ENCODE peak calls at places on chromosomes 13 and 19, in four cellular contexts. G is HCT116, Z is HepG2, O is K562. H is an unnamed sample.

GRCh38 chr13:95002968-95003813 is 290.8 kb upstream of the SOX21 start:
- DNase-seq in O (no peak), Z (no peak), G (no peak), H (no peak)

GRCh38 chr19:506404-507285 is 652 bp upstream of the TPGS1 start:
- DNase-seq in O (peak), G (peak), Z (peak), H (peak)

GRCh38 chr19:1259206-1259872 is 9.8 kb upstream of the CIRBP start:
- DNase-seq in O (no peak), G (no peak), Z (peak), H (no peak)

GRCh38 chr13:25848822-25849740 is 202.7 kb downstream of the SHISA2 start:
- DNase-seq in Z (no peak), O (no peak), G (no peak), H (no peak)

GRCh38 chr19:1151037-1151716 is 22.9 kb downstream of the SBNO2 start:
- DNase-seq in G (no peak), Z (no peak), O (no peak), H (no peak)

GRCh38 chr13:53507741-53508140 is 479.1 kb downstream of the OLFM4 start:
- DNase-seq in G (no peak), O (no peak), Z (no peak), H (no peak)

GRCh38 chr19:2339644-2340310 is 11.3 kb downstream of the SPPL2B start:
- DNase-seq in O (no peak), Z (no peak), G (no peak), H (no peak)

GRCh38 chr13:52868190-52868589 is 19.8 kb upstream of the PCDH8 start:
- DNase-seq in Z (no peak), O (no peak), G (no peak), H (no peak)

GRCh38 chr13:43303040-43303729 is 279.8 kb downstream of the DNAJC15 start:
- DNase-seq in Z (peak), G (no peak), O (no peak), H (no peak)

GRCh38 chr19:29623726-29624488 is 17.8 kb downstream of the POP4 start:
- DNase-seq in Z (no peak), G (no peak), O (peak), H (no peak)

GRCh38 chr19:42254083-42254849 is 662 bp downstream of the ERF start:
- DNase-seq in G (no peak), O (peak), Z (peak), H (no peak)

GRCh38 chr13:26011996-26012688 is 39.7 kb downstream of the SHISA2 start:
- DNase-seq in O (no peak), Z (no peak), G (no peak), H (no peak)

GRCh38 chr19:1429750-1430149 is 8.4 kb upstream of the RPS15 start:
- DNase-seq in Z (no peak), O (no peak), G (no peak), H (no peak)

GRCh38 chr13:72253754-72254153 is 386.8 kb upstream of the DACH1 start:
- DNase-seq in Z (no peak), O (no peak), G (no peak), H (no peak)

GRCh38 chr13:112244495-112245177 is 131.5 kb upstream of the SPACA7 start:
- DNase-seq in Z (no peak), G (no peak), O (no peak), H (no peak)

GRCh38 chr13:44040070-44040753 is 160.5 kb downstream of the LACC1 start:
- DNase-seq in O (no peak), G (no peak), Z (no peak), H (no peak)

GRCh38 chr13:51730927-51731326 is 73.0 kb downstream of the DHRS12 start:
- DNase-seq in G (no peak), Z (no peak), O (no peak), H (no peak)

GRCh38 chr13:50419466-50419865 is 404.2 kb downstream of the KCNRG start:
- DNase-seq in G (no peak), Z (no peak), O (no peak), H (no peak)

GRCh38 chr19:38264486-38265212 is at the start of gene SPINT2:
- DNase-seq in Z (no peak), O (no peak), G (peak), H (no peak)

GRCh38 chr13:69556540-69557196 is 551.0 kb upstream of the ATXN8OS start:
- DNase-seq in Z (no peak), G (no peak), O (no peak), H (no peak)

DNA sequence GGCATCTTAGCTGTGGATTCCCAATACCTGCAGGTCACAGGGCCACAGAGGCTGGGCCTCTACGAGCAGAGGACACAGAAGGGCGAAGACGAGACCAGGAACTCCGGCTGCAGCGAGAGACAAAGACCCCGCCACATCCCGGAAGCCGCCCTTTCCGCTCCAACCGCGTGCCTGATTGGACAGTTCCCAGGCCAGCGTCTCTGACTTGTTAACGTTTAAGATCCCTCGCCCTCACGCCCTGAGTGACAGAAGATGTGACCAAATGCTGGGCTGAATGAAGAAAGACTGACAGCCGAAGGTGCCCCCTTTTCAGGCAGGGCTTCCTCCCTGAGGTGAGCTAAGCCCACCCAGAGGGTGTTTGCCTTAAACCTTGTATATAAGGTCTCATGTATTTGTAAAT is at the start of gene ZNF98:
- DNase-seq in O (no peak), G (no peak), Z (no peak), H (no peak)
- TF ChIP-seq TCF7L2 in O (no peak), G (no peak), Z (no peak), H (no peak)

GRCh38 chr19:34969721-34970120 is 5.7 kb upstream of the ZNF792 start:
- DNase-seq in G (no peak), Z (no peak), O (no peak), H (no peak)
- TF ChIP-seq TCF7L2 in G (no peak), Z (no peak), O (no peak), H (no peak)

DNA sequence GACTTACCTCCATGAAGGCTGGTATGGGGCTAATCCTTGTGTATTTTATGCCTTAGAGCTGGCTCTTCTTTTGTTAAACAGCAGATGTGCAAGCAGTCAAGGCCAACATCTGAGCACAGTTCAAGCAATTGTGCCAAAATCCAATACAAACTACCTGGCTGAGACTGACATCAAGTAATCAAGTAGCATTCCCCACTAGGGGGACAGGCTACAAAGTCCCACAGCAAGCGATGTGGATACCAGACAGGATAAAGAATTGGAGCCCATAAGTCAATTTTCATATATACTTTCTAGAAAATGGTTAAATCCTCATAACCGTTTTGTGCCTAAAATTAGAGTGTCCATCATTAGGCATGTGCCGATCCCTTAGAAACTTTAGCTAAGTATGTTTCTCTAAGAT is 675.8 kb downstream of the DIAPH3 start:
- DNase-seq in Z (no peak), O (no peak), G (no peak), H (no peak)
- TF ChIP-seq TCF7L2 in Z (no peak), O (no peak), G (no peak), H (no peak)

DNA sequence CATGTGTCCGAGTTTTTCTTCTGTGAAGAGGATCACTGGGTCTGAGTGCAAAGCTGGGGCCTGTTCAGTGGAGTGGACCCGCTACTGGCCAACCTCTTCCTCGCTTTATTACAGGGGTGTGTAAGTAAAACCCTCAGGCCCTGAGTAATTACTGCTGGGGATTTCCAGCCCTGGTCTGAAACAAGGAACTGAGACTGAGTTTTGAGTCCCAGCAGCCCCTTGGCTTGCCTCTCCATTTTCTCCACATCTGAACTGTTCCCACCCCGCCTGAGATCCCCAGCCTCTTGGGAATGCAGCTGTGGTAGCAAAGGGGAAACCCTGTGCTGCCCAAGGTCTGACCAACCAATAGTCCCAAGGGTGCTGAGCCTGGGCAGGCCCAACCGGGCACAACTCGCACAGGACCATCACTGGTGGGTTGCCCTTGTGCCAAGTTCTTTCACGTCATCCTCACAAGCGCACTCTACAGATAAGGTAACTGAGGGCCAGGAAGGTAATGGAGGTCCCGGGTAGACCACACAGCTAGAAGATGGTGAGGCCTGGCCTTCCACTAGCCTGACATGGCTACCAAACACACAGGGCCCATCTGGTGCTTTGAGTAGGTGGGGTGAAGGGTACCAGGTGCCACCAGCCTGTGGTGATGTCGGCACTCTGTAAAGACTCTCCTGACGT is 13.7 kb upstream of the SLC35E1 start:
- DNase-seq in Z (no peak), G (no peak), O (no peak), H (no peak)
- TF ChIP-seq TCF7L2 in Z (no peak), G (no peak), O (no peak), H (no peak)

GRCh38 chr13:59513686-59514085 is 650.0 kb downstream of the DIAPH3 start:
- DNase-seq in O (no peak), Z (no peak), G (no peak), H (no peak)

GRCh38 chr13:59514316-59514715 is 649.4 kb downstream of the DIAPH3 start:
- DNase-seq in G (no peak), O (no peak), Z (no peak), H (no peak)

GRCh38 chr13:59510377-59510776 is 653.4 kb downstream of the DIAPH3 start:
- DNase-seq in G (no peak), O (no peak), Z (no peak), H (no peak)
- TF ChIP-seq TCF7L2 in G (no peak), O (no peak), Z (no peak), H (no peak)

DNA sequence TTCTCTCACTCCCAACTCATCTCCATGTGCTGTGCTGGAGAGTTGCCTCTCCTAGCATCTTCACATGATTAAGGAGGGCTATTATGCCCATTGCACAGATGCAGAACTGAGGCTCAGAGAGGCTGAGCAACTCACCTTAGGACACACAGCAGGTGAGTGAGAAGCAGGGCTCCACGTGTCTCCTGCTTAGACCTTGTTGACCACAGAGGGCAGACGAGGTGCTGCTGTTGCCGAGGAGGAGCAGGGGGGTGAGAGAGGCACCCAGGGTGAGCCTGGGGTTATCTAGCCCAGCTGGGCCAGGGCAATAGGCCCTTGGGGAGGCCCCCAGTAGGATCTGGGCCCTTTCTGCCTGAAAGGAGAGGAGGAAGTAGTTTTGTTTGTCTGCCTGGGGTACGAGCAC is 2.4 kb upstream of the HSH2D start:
- DNase-seq in Z (no peak), O (peak), G (no peak), H (no peak)
- TF ChIP-seq TCF7L2 in Z (no peak), O (no peak), G (no peak), H (no peak)

H was measured in Panc1.